ENCODE peak calls at places on chromosomes 12 and 14, in four cellular contexts. T, G, Y and S are unnamed samples.

GRCh38 chr14:21042918-21043317 is 756 bp downstream of the RNASE7 start:
- DNase-seq in Y (no peak), T (no peak), G (no peak), S (no peak)

GRCh38 chr12:108838194-108839010 is 19.0 kb downstream of the SSH1 start:
- DNase-seq in G (peak), Y (peak), T (peak), S (no peak)

GRCh38 chr12:119308743-119309456 is 25.6 kb upstream of the CCDC60 start:
- DNase-seq in T (no peak), Y (no peak), G (peak), S (no peak)

GRCh38 chr12:39499296-39499695 is 56.4 kb upstream of the KIF21A start:
- DNase-seq in T (no peak), Y (no peak), G (no peak), S (no peak)

GRCh38 chr12:131430158-131430772 is 280.6 kb upstream of the SFSWAP start:
- DNase-seq in T (no peak), G (no peak), Y (no peak), S (no peak)

GRCh38 chr12:96710127-96710745 is 196.8 kb upstream of the NEDD1 start:
- DNase-seq in Y (no peak), G (no peak), T (no peak), S (no peak)

GRCh38 chr12:11877869-11878780 is 192.6 kb upstream of the BCL2L14 start:
- DNase-seq in T (no peak), Y (peak), G (no peak), S (no peak)

GRCh38 chr12:132597333-132598283 is 12.8 kb downstream of the LRCOL1 start:
- DNase-seq in Y (peak), T (no peak), G (no peak), S (peak)

GRCh38 chr14:53921027-53921426 is 35.6 kb downstream of the BMP4 start:
- DNase-seq in T (no peak), G (no peak), Y (no peak), S (no peak)

GRCh38 chr12:106107566-106107965 is 31.2 kb downstream of the NUAK1 start:
- DNase-seq in T (no peak), Y (peak), G (no peak), S (no peak)

GRCh38 chr12:51751657-51752056 is 96.9 kb downstream of the FIGNL2 start:
- DNase-seq in Y (no peak), G (no peak), T (no peak), S (no peak)

GRCh38 chr12:113473942-113474341 is 2.3 kb upstream of the LHX5 start:
- DNase-seq in Y (no peak), G (no peak), T (peak), S (no peak)

GRCh38 chr12:64056741-64057140 is 165.4 kb downstream of the KICS2 start:
- DNase-seq in T (no peak), G (no peak), Y (no peak), S (no peak)

GRCh38 chr12:69252033-69252432 is 12.7 kb downstream of the CPSF6 start:
- DNase-seq in Y (no peak), T (no peak), G (no peak), S (peak)

GRCh38 chr12:57226588-57227314 is 2.8 kb upstream of the SHMT2 start:
- DNase-seq in T (no peak), Y (no peak), G (no peak), S (peak)

GRCh38 chr12:34218193-34219045 is 196.1 kb downstream of the ALG10 start:
- DNase-seq in T (peak), Y (peak), G (peak), S (peak)

GRCh38 chr12:124904306-124905098 is 9.9 kb downstream of the UBC start:
- DNase-seq in T (no peak), G (peak), Y (peak), S (peak)

GRCh38 chr14:54489731-54490447 is 1.1 kb upstream of the GMFB start:
- DNase-seq in G (no peak), Y (no peak), T (no peak), S (no peak)

GRCh38 chr12:92503029-92503931 is 199.5 kb upstream of the PLEKHG7 start:
- DNase-seq in T (peak), G (no peak), Y (no peak), S (no peak)

GRCh38 chr12:45638386-45638785 is 91.1 kb upstream of the ARID2 start:
- DNase-seq in T (no peak), G (no peak), Y (no peak), S (no peak)

GRCh38 chr12:46005151-46005797 is 14.9 kb upstream of the SCAF11 start:
- DNase-seq in G (no peak), T (no peak), Y (no peak), S (no peak)

GRCh38 chr12:27333311-27334009 is 824 bp downstream of the BMAL2 start:
- DNase-seq in T (peak), Y (no peak), G (peak), S (no peak)

GRCh38 chr14:92785601-92786426 is 8.3 kb upstream of the GOLGA5 start:
- DNase-seq in T (no peak), G (peak), Y (peak), S (no peak)

GRCh38 chr14:99786423-99787051 is 6.7 kb upstream of the EML1 start:
- DNase-seq in Y (no peak), T (no peak), G (peak), S (no peak)

GRCh38 chr12:72083096-72083825 is 144.6 kb downstream of the TPH2 start:
- DNase-seq in G (no peak), Y (no peak), T (no peak), S (no peak)

GRCh38 chr14:91202234-91202974 is 42.1 kb downstream of the GPR68 start:
- DNase-seq in G (peak), Y (peak), T (no peak), S (no peak)

GRCh38 chr12:46664771-46665287 is 161.0 kb downstream of the SLC38A4 start:
- DNase-seq in Y (peak), G (no peak), T (peak), S (no peak)

GRCh38 chr12:106883421-106883820 is 72.3 kb upstream of the TMEM263 start:
- DNase-seq in T (no peak), G (no peak), Y (peak), S (no peak)

GRCh38 chr12:86104087-86104486 is 152.1 kb downstream of the MGAT4C start:
- DNase-seq in T (no peak), Y (no peak), G (no peak), S (no peak)

GRCh38 chr12:55874465-55874864 is 31.7 kb upstream of the MMP19 start:
- DNase-seq in G (no peak), Y (no peak), T (no peak), S (no peak)

GRCh38 chr14:101810897-101811620 is 49.5 kb downstream of the PPP2R5C start:
- DNase-seq in T (no peak), G (no peak), Y (no peak), S (no peak)